ENCODE peak calls at places on chromosomes 12 and 14, in eight cellular contexts. M, D, S, Y, B, F, W and N are unnamed samples.

GRCh38 chr14:75315143-75315542 is 36.5 kb downstream of the FOS start:
- DNase-seq in M (peak), D (peak), S (no peak), Y (no peak), B (no peak), F (no peak), W (no peak), N (no peak)

GRCh38 chr14:76955575-76956252 is 72.8 kb downstream of the IRF2BPL start:
- DNase-seq in M (no peak), D (peak), S (peak), Y (peak), B (no peak), F (peak), W (peak), N (no peak)

GRCh38 chr14:76446486-76446885 is 70.5 kb downstream of the ESRRB start:
- DNase-seq in M (no peak), D (no peak), S (no peak), Y (no peak), B (no peak), F (no peak), W (no peak), N (no peak)

GRCh38 chr14:99514552-99515300 is 33.5 kb downstream of the CCNK start:
- DNase-seq in M (no peak), D (no peak), S (no peak), Y (no peak), B (no peak), F (no peak), W (no peak), N (no peak)

GRCh38 chr12:85076688-85077430 is 40.7 kb downstream of the LRRIQ1 start:
- DNase-seq in M (peak), D (peak), S (no peak), Y (no peak), B (peak), F (no peak), W (no peak), N (no peak)

GRCh38 chr14:104426771-104427125 is 152.8 kb upstream of the C14orf180 start:
- DNase-seq in M (no peak), D (no peak), S (no peak), Y (no peak), B (peak), F (no peak), W (no peak), N (no peak)

GRCh38 chr14:104350463-104351185 is 212.2 kb downstream of the KIF26A start:
- DNase-seq in M (no peak), D (no peak), S (no peak), Y (peak), B (peak), F (no peak), W (no peak), N (no peak)

GRCh38 chr14:52862652-52863338 is 71.4 kb upstream of the GNPNAT1 start:
- DNase-seq in M (peak), D (peak), S (no peak), Y (no peak), B (no peak), F (no peak), W (no peak), N (no peak)

GRCh38 chr12:94589591-94590001 is 60.8 kb downstream of the TMCC3 start:
- DNase-seq in M (no peak), D (no peak), S (no peak), Y (no peak), B (no peak), F (no peak), W (no peak), N (no peak)

GRCh38 chr12:114425031-114425626 is 19.2 kb upstream of the TBX5 start:
- DNase-seq in M (no peak), D (peak), S (no peak), Y (no peak), B (no peak), F (no peak), W (no peak), N (no peak)

GRCh38 chr12:27894309-27894708 is 78.2 kb downstream of the PTHLH start:
- DNase-seq in M (no peak), D (no peak), S (no peak), Y (no peak), B (no peak), F (no peak), W (no peak), N (no peak)

GRCh38 chr14:93906341-93907329 is 20.5 kb upstream of the FAM181A start:
- DNase-seq in M (no peak), D (peak), S (no peak), Y (peak), B (peak), F (peak), W (peak), N (peak)

GRCh38 chr14:102777711-102778615 is 714 bp downstream of the TRAF3 start:
- DNase-seq in M (peak), D (peak), S (no peak), Y (no peak), B (no peak), F (peak), W (peak), N (peak)

GRCh38 chr12:75245108-75245507 is 35.5 kb upstream of the KCNC2 start:
- DNase-seq in M (no peak), D (no peak), S (no peak), Y (no peak), B (no peak), F (no peak), W (no peak), N (no peak)

GRCh38 chr12:47987411-47988072 is 16.7 kb downstream of the COL2A1 start:
- DNase-seq in M (no peak), D (no peak), S (no peak), Y (no peak), B (no peak), F (no peak), W (no peak), N (no peak)

GRCh38 chr14:65230287-65230728 is 128.0 kb upstream of the MAX start:
- DNase-seq in M (no peak), D (no peak), S (no peak), Y (peak), B (no peak), F (peak), W (no peak), N (no peak)

GRCh38 chr14:94027566-94028449 is 1.7 kb downstream of the OTUB2 start:
- DNase-seq in M (no peak), D (no peak), S (no peak), Y (no peak), B (no peak), F (no peak), W (no peak), N (no peak)

GRCh38 chr14:52080817-52081755 is 12.2 kb upstream of the NID2 start:
- DNase-seq in M (peak), D (peak), S (no peak), Y (no peak), B (no peak), F (no peak), W (no peak), N (no peak)

GRCh38 chr14:91284146-91284790 is 39.8 kb upstream of the GPR68 start:
- DNase-seq in M (peak), D (peak), S (no peak), Y (no peak), B (no peak), F (no peak), W (no peak), N (no peak)

GRCh38 chr12:132638541-132639408 is 20.2 kb downstream of the P2RX2 start:
- DNase-seq in M (no peak), D (peak), S (no peak), Y (no peak), B (no peak), F (no peak), W (no peak), N (peak)